ENCODE peak calls at places on chromosomes 6 and 20, in seven cellular contexts. One of them, this sample, is unnamed.

GRCh38 chr6:89145461-89145961 is 344 bp upstream of the PM20D2 start:
- DNase-seq in NCI-H1105: peak; percentile 47
- DNase-seq in fibroblast of pulmonary artery: peak; percentile 22
- DNase-seq in gastrocnemius medialis: no peak
- DNase-seq in activated CD4-positive, alpha-beta T cell treated with anti-CD3 and anti-CD28 coated beads for 24 hours: no peak
- DNase-seq in kidney: no peak
- DNase-seq in GM04504: no peak
- DNase-seq in this sample: peak; percentile 47

GRCh38 chr6:6654599-6655575 is 66.4 kb downstream of the LY86 start:
- DNase-seq in NCI-H1105: no peak
- DNase-seq in activated CD4-positive, alpha-beta T cell treated with anti-CD3 and anti-CD28 coated beads for 24 hours: no peak
- DNase-seq in gastrocnemius medialis: peak; percentile 14
- DNase-seq in GM04504: peak; percentile 15
- DNase-seq in kidney: no peak
- DNase-seq in fibroblast of pulmonary artery: peak; percentile 88
- DNase-seq in this sample: no peak

GRCh38 chr6:10307476-10307875 is 107.4 kb downstream of the TFAP2A start:
- DNase-seq in kidney: no peak
- DNase-seq in GM04504: no peak
- DNase-seq in NCI-H1105: no peak
- DNase-seq in gastrocnemius medialis: no peak
- DNase-seq in fibroblast of pulmonary artery: no peak
- DNase-seq in activated CD4-positive, alpha-beta T cell treated with anti-CD3 and anti-CD28 coated beads for 24 hours: no peak
- DNase-seq in this sample: no peak

GRCh38 chr20:31719644-31720485 is 2.8 kb downstream of the BCL2L1 start:
- DNase-seq in gastrocnemius medialis: no peak
- DNase-seq in NCI-H1105: no peak
- DNase-seq in fibroblast of pulmonary artery: peak; percentile 28
- DNase-seq in activated CD4-positive, alpha-beta T cell treated with anti-CD3 and anti-CD28 coated beads for 24 hours: no peak
- DNase-seq in GM04504: no peak
- DNase-seq in kidney: no peak
- DNase-seq in this sample: no peak

GRCh38 chr6:37653933-37654565 is 43.6 kb downstream of the MDGA1 start:
- DNase-seq in kidney: no peak
- DNase-seq in fibroblast of pulmonary artery: peak; percentile 47
- DNase-seq in GM04504: no peak
- DNase-seq in gastrocnemius medialis: no peak
- DNase-seq in NCI-H1105: no peak
- DNase-seq in activated CD4-positive, alpha-beta T cell treated with anti-CD3 and anti-CD28 coated beads for 24 hours: peak; percentile 59
- DNase-seq in this sample: peak; percentile 14

GRCh38 chr6:75268121-75268987 is 16.2 kb downstream of the TMEM30A start:
- DNase-seq in kidney: no peak
- DNase-seq in GM04504: no peak
- DNase-seq in activated CD4-positive, alpha-beta T cell treated with anti-CD3 and anti-CD28 coated beads for 24 hours: no peak
- DNase-seq in fibroblast of pulmonary artery: no peak
- DNase-seq in NCI-H1105: no peak
- DNase-seq in gastrocnemius medialis: no peak
- DNase-seq in this sample: no peak

GRCh38 chr20:11718474-11719094 is 199.1 kb upstream of the BTBD3 start:
- DNase-seq in activated CD4-positive, alpha-beta T cell treated with anti-CD3 and anti-CD28 coated beads for 24 hours: no peak
- DNase-seq in NCI-H1105: no peak
- DNase-seq in kidney: no peak
- DNase-seq in fibroblast of pulmonary artery: no peak
- DNase-seq in GM04504: no peak
- DNase-seq in gastrocnemius medialis: no peak
- DNase-seq in this sample: no peak

GRCh38 chr6:11356404-11357155 is 124.1 kb upstream of the NEDD9 start:
- DNase-seq in activated CD4-positive, alpha-beta T cell treated with anti-CD3 and anti-CD28 coated beads for 24 hours: no peak
- DNase-seq in fibroblast of pulmonary artery: peak; percentile 66
- DNase-seq in GM04504: no peak
- DNase-seq in NCI-H1105: no peak
- DNase-seq in kidney: peak; percentile 37
- DNase-seq in gastrocnemius medialis: no peak
- DNase-seq in this sample: no peak

GRCh38 chr20:13013411-13013810 is 4.6 kb downstream of the SPTLC3 start:
- DNase-seq in GM04504: no peak
- DNase-seq in fibroblast of pulmonary artery: no peak
- DNase-seq in gastrocnemius medialis: no peak
- DNase-seq in NCI-H1105: no peak
- DNase-seq in kidney: no peak
- DNase-seq in activated CD4-positive, alpha-beta T cell treated with anti-CD3 and anti-CD28 coated beads for 24 hours: no peak
- DNase-seq in this sample: no peak

GRCh38 chr6:29755295-29755871 is 32.1 kb downstream of the HLA-F start:
- DNase-seq in fibroblast of pulmonary artery: no peak
- DNase-seq in NCI-H1105: no peak
- DNase-seq in kidney: no peak
- DNase-seq in activated CD4-positive, alpha-beta T cell treated with anti-CD3 and anti-CD28 coated beads for 24 hours: no peak
- DNase-seq in GM04504: no peak
- DNase-seq in gastrocnemius medialis: no peak
- DNase-seq in this sample: no peak

GRCh38 chr6:129342243-129342642 is 367.7 kb downstream of the ARHGAP18 start:
- DNase-seq in fibroblast of pulmonary artery: peak; percentile 91
- DNase-seq in gastrocnemius medialis: no peak
- DNase-seq in kidney: no peak
- DNase-seq in activated CD4-positive, alpha-beta T cell treated with anti-CD3 and anti-CD28 coated beads for 24 hours: no peak
- DNase-seq in NCI-H1105: no peak
- DNase-seq in GM04504: peak; percentile 68
- DNase-seq in this sample: no peak

GRCh38 chr6:133184798-133185380 is 56.3 kb upstream of the EYA4 start:
- DNase-seq in gastrocnemius medialis: no peak
- DNase-seq in GM04504: peak; percentile 2
- DNase-seq in fibroblast of pulmonary artery: peak; percentile 60
- DNase-seq in NCI-H1105: no peak
- DNase-seq in kidney: no peak
- DNase-seq in activated CD4-positive, alpha-beta T cell treated with anti-CD3 and anti-CD28 coated beads for 24 hours: no peak
- DNase-seq in this sample: no peak

GRCh38 chr6:54935739-54936138 is 89.2 kb downstream of the FAM83B start:
- DNase-seq in activated CD4-positive, alpha-beta T cell treated with anti-CD3 and anti-CD28 coated beads for 24 hours: no peak
- DNase-seq in kidney: no peak
- DNase-seq in GM04504: peak; percentile 21
- DNase-seq in gastrocnemius medialis: no peak
- DNase-seq in NCI-H1105: no peak
- DNase-seq in fibroblast of pulmonary artery: peak; percentile 27
- DNase-seq in this sample: no peak